ENCODE peak calls at places on chromosomes 1 and 21, in five cellular contexts. Y, B, S, P and T are unnamed samples.

GRCh38 chr21:27265492-27265891 is 298.6 kb upstream of the ADAMTS5 start:
- DNase-seq in S (no peak), Y (no peak), B (no peak), P (no peak), T (no peak)

GRCh38 chr1:177909416-177909815 is 60.4 kb downstream of the SEC16B start:
- DNase-seq in Y (no peak), S (no peak), B (no peak), P (no peak), T (peak)

GRCh38 chr1:155192346-155193274 is 15.1 kb downstream of the THBS3 start:
- DNase-seq in S (no peak), P (peak), Y (no peak), B (peak), T (no peak)

GRCh38 chr1:94927405-94928175 is 680 bp upstream of the CNN3 start:
- DNase-seq in B (peak), P (no peak), Y (no peak), S (peak), T (no peak)

GRCh38 chr1:52532732-52533327 is 20.1 kb downstream of the TUT4 start:
- DNase-seq in P (no peak), Y (no peak), S (no peak), B (no peak), T (no peak)

GRCh38 chr1:186008920-186009737 is 274.9 kb downstream of the HMCN1 start:
- DNase-seq in Y (no peak), S (peak), P (no peak), B (no peak), T (no peak)

GRCh38 chr1:93801471-93801870 is 77.5 kb downstream of the DNTTIP2 start:
- DNase-seq in Y (no peak), B (no peak), S (peak), P (peak), T (no peak)

GRCh38 chr21:34640858-34641257 is 25.9 kb upstream of the RCAN1 start:
- DNase-seq in P (no peak), S (peak), B (no peak), Y (no peak), T (no peak)

GRCh38 chr1:50047916-50048694 is 24.4 kb upstream of the AGBL4 start:
- DNase-seq in Y (no peak), S (no peak), P (peak), B (peak), T (no peak)

GRCh38 chr1:159334797-159335196 is 32.7 kb downstream of the FCER1A start:
- DNase-seq in S (no peak), Y (no peak), B (no peak), P (no peak), T (no peak)

GRCh38 chr1:243475966-243476365 is 220.1 kb downstream of the SDCCAG8 start:
- DNase-seq in B (peak), Y (no peak), P (peak), S (peak), T (no peak)

GRCh38 chr1:30731109-30731805 is 7.9 kb upstream of the MATN1 start:
- DNase-seq in B (no peak), P (no peak), S (no peak), Y (no peak), T (no peak)

GRCh38 chr1:204296431-204296988 is 63.2 kb downstream of the PLEKHA6 start:
- DNase-seq in P (no peak), Y (peak), B (peak), S (peak), T (no peak)
- H3K27ac ChIP-seq in P (no peak), Y (no peak), B (no peak), S (peak), T (no peak)

GRCh38 chr1:21665711-21666571 is 3.2 kb downstream of the RAP1GAP start:
- DNase-seq in P (peak), S (peak), B (no peak), Y (peak), T (no peak)
- H3K27ac ChIP-seq in P (no peak), S (no peak), B (no peak), Y (no peak), T (no peak)

DNA sequence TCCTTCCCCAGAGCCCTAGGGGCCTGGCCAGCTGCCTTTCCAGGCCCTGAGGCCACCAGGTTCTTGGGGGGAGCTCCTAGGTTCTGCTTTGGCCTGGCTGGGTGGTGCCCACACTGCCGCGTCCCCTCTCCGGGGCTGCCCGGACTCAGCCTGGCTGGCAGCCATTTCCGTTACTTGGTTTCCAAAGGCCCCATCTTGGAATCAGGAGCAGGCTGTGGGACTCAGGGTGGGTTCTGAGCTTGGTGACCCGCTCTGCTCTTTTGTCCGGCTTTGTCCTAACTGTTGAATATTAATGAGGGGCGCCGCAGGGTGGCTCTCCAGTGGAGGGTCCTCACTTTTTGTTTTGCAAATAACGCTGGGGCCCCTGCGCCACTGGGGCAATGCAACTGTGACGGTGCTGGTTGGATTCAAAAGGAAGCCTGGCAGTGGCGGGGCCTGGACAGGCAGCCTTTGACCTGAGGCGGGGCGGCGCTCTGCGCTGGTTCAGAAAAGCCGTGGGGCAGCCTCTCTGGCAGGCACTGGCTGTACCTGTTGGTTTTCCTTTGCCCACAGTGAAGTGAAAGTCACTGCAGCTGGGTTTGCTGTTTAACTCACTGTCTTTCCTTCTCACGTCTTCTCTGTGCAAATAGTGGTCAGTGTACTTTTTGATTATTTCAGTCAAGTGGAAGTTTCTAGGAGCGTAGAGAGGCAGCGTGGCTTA is 20.2 kb downstream of the SKI start:
- DNase-seq in P (peak), Y (no peak), B (peak), S (no peak), T (no peak)
- H3K27ac ChIP-seq in P (peak), Y (no peak), B (peak), S (no peak), T (no peak)

GRCh38 chr21:41945982-41946381 is 7.8 kb downstream of the C2CD2 start:
- DNase-seq in S (no peak), Y (no peak), B (no peak), P (no peak), T (no peak)

GRCh38 chr21:41948404-41948895 is 5.4 kb downstream of the C2CD2 start:
- DNase-seq in B (no peak), S (no peak), P (no peak), Y (no peak), T (no peak)

GRCh38 chr21:41950941-41951408 is 2.8 kb downstream of the C2CD2 start:
- DNase-seq in Y (no peak), P (peak), B (peak), S (no peak), T (no peak)

GRCh38 chr21:41948901-41949300 is 4.9 kb downstream of the C2CD2 start:
- DNase-seq in P (no peak), Y (no peak), B (no peak), S (no peak), T (no peak)

GRCh38 chr21:41947596-41948403 is 6.0 kb downstream of the C2CD2 start:
- DNase-seq in P (no peak), Y (peak), S (peak), B (no peak), T (no peak)
- H3K27ac ChIP-seq in P (no peak), Y (peak), S (no peak), B (no peak), T (no peak)

GRCh38 chr21:36347962-36348328 is 27.9 kb downstream of the MORC3 start:
- DNase-seq in S (peak), Y (no peak), B (no peak), P (no peak), T (no peak)
- H3K27ac ChIP-seq in S (no peak), Y (no peak), B (no peak), P (no peak), T (no peak)

GRCh38 chr1:230865062-230865817 is 3.1 kb downstream of the C1orf198 start:
- DNase-seq in P (no peak), S (no peak), Y (no peak), B (no peak), T (no peak)
- H3K27ac ChIP-seq in P (no peak), S (no peak), Y (peak), B (no peak), T (no peak)

DNA sequence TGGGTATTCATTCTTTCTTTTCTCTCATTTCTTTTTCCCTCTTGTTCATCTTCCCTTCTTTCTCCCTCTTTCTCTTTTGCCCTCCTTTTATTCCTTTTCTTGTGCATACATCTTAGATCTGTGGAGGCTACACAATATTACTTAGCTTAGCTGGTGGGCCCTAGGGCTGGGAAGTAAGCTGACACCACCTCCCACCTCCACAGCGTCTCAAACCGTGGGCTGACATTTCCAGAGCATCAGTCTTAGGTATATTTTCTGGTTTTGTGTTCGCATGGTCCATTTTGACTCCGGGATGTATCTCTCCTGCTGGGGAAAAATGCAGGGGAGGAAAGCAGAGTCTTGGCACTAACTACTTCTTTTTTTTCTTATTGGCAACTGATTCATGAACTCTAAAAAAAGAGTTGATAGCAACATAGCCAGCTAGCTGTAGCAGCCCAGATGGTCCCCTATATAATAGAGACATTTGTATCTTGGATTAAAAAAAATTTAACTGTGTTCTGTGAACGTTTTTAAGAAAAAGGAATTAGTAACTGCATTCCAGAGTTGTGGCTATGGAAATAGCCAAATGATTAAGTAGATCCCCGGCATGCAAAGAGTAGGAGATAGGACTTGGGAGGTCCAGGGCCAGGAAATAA is 15.5 kb downstream of the CNIH3 start:
- DNase-seq in S (peak), Y (no peak), B (no peak), P (no peak), T (no peak)
- H3K27ac ChIP-seq in S (peak), Y (no peak), B (no peak), P (no peak), T (no peak)

GRCh38 chr1:37930246-37931142 is 16.4 kb downstream of the INPP5B start:
- DNase-seq in S (peak), B (no peak), Y (no peak), P (no peak), T (no peak)
- H3K27ac ChIP-seq in S (no peak), B (no peak), Y (no peak), P (no peak), T (peak)

GRCh38 chr1:203473781-203474305 is 1.8 kb upstream of the PRELP start:
- DNase-seq in P (no peak), Y (no peak), B (no peak), S (no peak), T (no peak)
- H3K27ac ChIP-seq in P (no peak), Y (peak), B (no peak), S (no peak), T (no peak)

GRCh38 chr1:8915446-8915845 is 30.2 kb upstream of the CA6 start:
- DNase-seq in S (no peak), P (no peak), Y (no peak), B (peak), T (no peak)
- H3K27ac ChIP-seq in S (no peak), P (peak), Y (no peak), B (no peak), T (no peak)